ENCODE peak calls at places on chromosomes 2 and 18, in four cellular contexts. A is stimulated activated CD4-positive, alpha-beta T cell treated with anti-CD3 and anti-CD28 coated beads, Interleukin-4, amount 100 ng/mL, for 4 hours; Z is activated CD4-positive, alpha-beta T cell treated with anti-CD3 and anti-CD28 coated beads for 24 hours; J is adrenal gland. E is an unnamed sample.

GRCh38 chr2:168559187-168559586 is 103.1 kb downstream of the CERS6 start:
- DNase-seq in J (peak; percentile 55), Z (no peak), A (no peak), E (no peak)

GRCh38 chr2:186868344-186868743 is 19.4 kb upstream of the ZSWIM2 start:
- DNase-seq in J (no peak), A (no peak), Z (no peak), E (no peak)

GRCh38 chr2:207133862-207134519 is 31.8 kb downstream of the KLF7 start:
- DNase-seq in J (no peak), Z (no peak), A (no peak), E (no peak)

GRCh38 chr2:223238301-223238700 is 186.3 kb downstream of the KCNE4 start:
- DNase-seq in Z (no peak), J (no peak), A (no peak), E (no peak)

GRCh38 chr2:12555012-12555645 is 161.6 kb upstream of the TRIB2 start:
- DNase-seq in Z (peak; percentile 9), J (no peak), A (peak; percentile 34), E (no peak)

GRCh38 chr18:56298935-56299334 is 339.5 kb downstream of the TXNL1 start:
- DNase-seq in Z (no peak), J (no peak), A (no peak), E (peak; percentile 14)

GRCh38 chr2:3169106-3169870 is 208.3 kb downstream of the EIPR1 start:
- DNase-seq in A (no peak), Z (no peak), J (no peak), E (no peak)

GRCh38 chr2:74688881-74689280 is 34.8 kb downstream of the SEMA4F start:
- DNase-seq in A (no peak), J (no peak), Z (no peak), E (no peak)

GRCh38 chr2:26681656-26682055 is 10.9 kb upstream of the KCNK3 start:
- DNase-seq in Z (no peak), A (no peak), J (peak; percentile 16), E (no peak)

GRCh38 chr2:212811036-212811805 is 272.6 kb upstream of the ERBB4 start:
- DNase-seq in A (no peak), J (no peak), Z (no peak), E (no peak)

GRCh38 chr18:31667185-31667584 is 17.2 kb downstream of the B4GALT6 start:
- DNase-seq in J (no peak), A (no peak), Z (no peak), E (no peak)

GRCh38 chr2:9658972-9659371 is 28.2 kb upstream of the YWHAQ start:
- DNase-seq in A (no peak), Z (no peak), J (no peak), E (no peak)

GRCh38 chr2:9095226-9095625 is 91.7 kb upstream of the MBOAT2 start:
- DNase-seq in A (no peak), J (no peak), Z (no peak), E (no peak)

GRCh38 chr2:173972636-173973035 is 7.5 kb upstream of the SP3 start:
- DNase-seq in A (no peak), J (no peak), Z (no peak), E (no peak)

GRCh38 chr18:68342039-68342659 is 372.8 kb downstream of the TMX3 start:
- DNase-seq in J (no peak), A (no peak), Z (no peak), E (no peak)

GRCh38 chr18:70368903-70369302 is 80.1 kb downstream of the SOCS6 start:
- DNase-seq in Z (no peak), A (no peak), J (no peak), E (no peak)

GRCh38 chr2:127700527-127701192 is 637 bp upstream of the SFT2D3 start:
- DNase-seq in J (peak; percentile 60), Z (peak; percentile 10), A (no peak), E (peak; percentile 70)

GRCh38 chr2:130796280-130796679 is 40.4 kb upstream of the ARHGEF4 start:
- DNase-seq in A (no peak), Z (no peak), J (no peak), E (no peak)

GRCh38 chr2:54403512-54404238 is 52.5 kb upstream of the SPTBN1 start:
- DNase-seq in Z (no peak), A (no peak), J (no peak), E (peak; percentile 2)

GRCh38 chr2:168573128-168573903 is 117.2 kb downstream of the CERS6 start:
- DNase-seq in A (no peak), J (no peak), Z (no peak), E (no peak)

GRCh38 chr2:227455200-227455599 is 16.8 kb upstream of the AGFG1 start:
- DNase-seq in A (no peak), J (no peak), Z (no peak), E (no peak)

GRCh38 chr2:168180483-168180882 is 66.9 kb downstream of the STK39 start:
- DNase-seq in J (no peak), A (no peak), Z (no peak), E (no peak)

GRCh38 chr2:136019304-136019703 is 33.9 kb upstream of the DARS1 start:
- DNase-seq in Z (no peak), J (no peak), A (no peak), E (peak; percentile 34)

GRCh38 chr2:71458413-71459083 is 5.2 kb downstream of the DYSF start:
- DNase-seq in J (peak; percentile 12), A (no peak), Z (no peak), E (no peak)

GRCh38 chr2:150578481-150578880 is 91.0 kb upstream of the RND3 start:
- DNase-seq in A (no peak), Z (no peak), J (no peak), E (no peak)

GRCh38 chr2:9477914-9478313 is 3.6 kb downstream of the IAH1 start:
- DNase-seq in Z (no peak), A (no peak), J (no peak), E (no peak)

GRCh38 chr18:63301458-63301857 is 18.1 kb downstream of the BCL2 start:
- DNase-seq in J (no peak), Z (no peak), A (no peak), E (no peak)

GRCh38 chr2:239377591-239377990 is 23.2 kb downstream of the HDAC4 start:
- DNase-seq in Z (no peak), J (no peak), A (no peak), E (no peak)

GRCh38 chr2:240893363-240893828 is 2.6 kb downstream of the MAB21L4 start:
- DNase-seq in J (no peak), Z (peak; percentile 66), A (peak; percentile 58), E (no peak)

GRCh38 chr18:61107107-61107506 is 226.1 kb upstream of the CDH20 start:
- DNase-seq in J (no peak), A (no peak), Z (no peak), E (no peak)

GRCh38 chr2:122927217-122927616 is 1097.9 kb upstream of the CNTNAP5 start:
- DNase-seq in Z (no peak), J (no peak), A (no peak), E (no peak)

GRCh38 chr2:217535940-217536339 is 466.9 kb downstream of the TNS1 start:
- DNase-seq in J (no peak), A (no peak), Z (no peak), E (no peak)

GRCh38 chr18:55252053-55252675 is 292.9 kb upstream of the CCDC68 start:
- DNase-seq in A (no peak), Z (no peak), J (no peak), E (no peak)

GRCh38 chr2:73284296-73285161 is at the start of gene FBXO41:
- DNase-seq in Z (peak; percentile 66), A (peak; percentile 79), J (peak; percentile 38), E (peak; percentile 88)

GRCh38 chr18:55150001-55150400 is 190.7 kb upstream of the CCDC68 start:
- DNase-seq in Z (no peak), J (no peak), A (no peak), E (no peak)

E was measured in NAMALWA.